ENCODE peak calls at places on chromosomes 13 and 19, in seven cellular contexts. F is GM23338, Z is OCI-LY7, O is MM.1S, B is neural progenitor cell, P is SK-N-SH, S is HCT116. E is an unnamed sample.

GRCh38 chr19:34734601-34735103 is 609 bp downstream of the ZNF181 start:
- DNase-seq in F (peak; percentile 15), Z (no peak), O (no peak), B (peak; percentile 7), P (no peak), S (no peak), E (peak; percentile 46)

GRCh38 chr13:72403396-72404010 is 323.9 kb downstream of the MZT1 start:
- DNase-seq in F (no peak), Z (no peak), O (no peak), B (no peak), P (no peak), S (no peak), E (no peak)

GRCh38 chr13:25286308-25286968 is 850 bp downstream of the MTMR6 start:
- DNase-seq in F (peak; percentile 36), Z (peak; percentile 72), O (no peak), B (peak; percentile 47), P (peak; percentile 49), S (no peak), E (peak; percentile 46)

GRCh38 chr13:41054212-41054877 is 7.0 kb upstream of the WBP4 start:
- DNase-seq in F (peak; percentile 63), Z (peak; percentile 84), O (peak; percentile 58), B (peak; percentile 57), P (peak; percentile 41), S (no peak), E (peak; percentile 76)

GRCh38 chr13:106561551-106562170 is 6.3 kb downstream of the ARGLU1 start:
- DNase-seq in F (no peak), Z (no peak), O (no peak), B (peak; percentile 55), P (no peak), S (no peak), E (peak; percentile 27)

GRCh38 chr13:80215368-80215767 is 125.6 kb downstream of the SPRY2 start:
- DNase-seq in F (no peak), Z (no peak), O (no peak), B (no peak), P (no peak), S (no peak), E (no peak)

GRCh38 chr13:80217614-80218456 is 123.1 kb downstream of the SPRY2 start:
- DNase-seq in F (peak; percentile 44), Z (no peak), O (no peak), B (peak; percentile 74), P (no peak), S (no peak), E (no peak)

GRCh38 chr19:13986348-13986904 is 19.7 kb downstream of the RFX1 start:
- DNase-seq in F (peak; percentile 85), Z (peak; percentile 98), O (peak; percentile 95), B (peak; percentile 55), P (peak; percentile 97), S (no peak), E (peak; percentile 42)

GRCh38 chr19:53864308-53864836 is 3.3 kb upstream of the MYADM start:
- DNase-seq in F (no peak), Z (no peak), O (no peak), B (no peak), P (no peak), S (no peak), E (peak; percentile 57)

GRCh38 chr13:31199849-31200635 is at the start of gene B3GLCT:
- DNase-seq in F (peak; percentile 81), Z (peak; percentile 88), O (peak; percentile 66), B (peak; percentile 92), P (peak; percentile 97), S (peak; percentile 36), E (peak; percentile 93)

GRCh38 chr13:80671773-80672172 is 330.8 kb upstream of the SPRY2 start:
- DNase-seq in F (no peak), Z (no peak), O (no peak), B (no peak), P (no peak), S (no peak), E (no peak)

GRCh38 chr13:38483623-38484022 is 134.0 kb downstream of the UFM1 start:
- DNase-seq in F (no peak), Z (no peak), O (peak; percentile 34), B (no peak), P (no peak), S (no peak), E (no peak)

GRCh38 chr13:91346848-91347211 is 657 bp upstream of the MIR17HG start:
- DNase-seq in F (peak; percentile 34), Z (peak; percentile 97), O (peak; percentile 65), B (peak; percentile 51), P (peak; percentile 21), S (no peak), E (peak; percentile 27)

GRCh38 chr13:23074054-23074805 is 106.5 kb upstream of the SGCG start:
- DNase-seq in F (no peak), Z (no peak), O (no peak), B (no peak), P (no peak), S (no peak), E (no peak)

GRCh38 chr13:19864018-19864338 is 529 bp upstream of the ZMYM5 start:
- DNase-seq in F (peak; percentile 54), Z (peak; percentile 75), O (peak; percentile 38), B (no peak), P (peak; percentile 75), S (no peak), E (peak; percentile 78)

GRCh38 chr13:21008026-21008425 is 53.4 kb downstream of the LATS2 start:
- DNase-seq in F (no peak), Z (no peak), O (no peak), B (no peak), P (no peak), S (no peak), E (no peak)

GRCh38 chr13:49297338-49297737 is 49.6 kb downstream of the CDADC1 start:
- DNase-seq in F (no peak), Z (no peak), O (no peak), B (no peak), P (no peak), S (no peak), E (no peak)

GRCh38 chr13:21868823-21869222 is 197.9 kb downstream of the FGF9 start:
- DNase-seq in F (no peak), Z (no peak), O (no peak), B (no peak), P (no peak), S (no peak), E (no peak)

GRCh38 chr13:66635526-66635925 is 594.6 kb downstream of the PCDH9 start:
- DNase-seq in F (no peak), Z (no peak), O (no peak), B (no peak), P (no peak), S (no peak), E (no peak)

GRCh38 chr19:39778763-39779162 is at the start of gene LEUTX:
- DNase-seq in F (no peak), Z (no peak), O (no peak), B (no peak), P (no peak), S (no peak), E (no peak)

GRCh38 chr19:1262687-1263123 is 6.4 kb upstream of the CIRBP start:
- DNase-seq in F (peak; percentile 64), Z (peak; percentile 32), O (no peak), B (peak; percentile 55), P (no peak), S (no peak), E (no peak)

GRCh38 chr19:18764591-18765051 is 26.5 kb downstream of the COMP start:
- DNase-seq in F (no peak), Z (no peak), O (no peak), B (no peak), P (no peak), S (no peak), E (no peak)
- TF ChIP-seq EZH2phosphoT487 in F (no peak), Z (no peak), O (no peak), B (no peak), P (no peak), S (no peak), E (no peak)

DNA sequence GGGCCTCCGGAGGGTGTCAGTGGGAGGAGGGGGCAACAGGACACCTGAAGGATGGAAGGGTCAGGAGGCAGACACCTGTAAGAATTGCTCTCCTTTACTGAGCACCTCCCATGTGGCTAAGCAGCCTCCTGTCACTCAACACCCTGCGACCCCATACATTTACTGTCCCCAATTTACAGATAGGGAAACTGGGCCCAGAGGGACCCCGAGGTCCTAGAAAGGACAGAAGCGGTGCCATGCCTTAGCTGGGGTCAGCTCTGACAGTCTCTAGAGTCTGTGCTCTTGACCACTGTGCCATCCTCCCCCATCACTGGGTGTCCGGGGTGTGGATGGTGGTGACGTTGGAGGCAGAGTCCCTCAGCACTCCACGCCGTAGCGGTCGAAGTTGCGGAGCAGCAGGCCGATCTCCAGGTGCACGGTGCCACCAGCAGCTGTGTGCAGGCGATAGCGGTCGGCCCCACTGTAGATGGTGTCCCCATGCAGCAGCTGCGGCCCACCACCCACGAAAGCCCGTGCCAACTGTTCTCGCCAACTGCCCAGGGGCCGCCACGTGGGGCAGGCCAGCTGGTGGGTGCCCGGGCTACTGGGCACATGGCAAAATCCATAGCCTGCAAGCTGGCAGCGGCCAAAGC is 737 bp upstream of the TGFB1 start:
- DNase-seq in F (no peak), Z (no peak), O (no peak), B (no peak), P (no peak), S (no peak), E (no peak)
- H3K4me1 ChIP-seq in F (peaks cover 12% of the 10 kb centered on the region), Z (peaks cover 15% of the 10 kb centered on the region), O (peaks cover 5% of the 10 kb centered on the region), B (peaks cover 9% of the 10 kb centered on the region), P (no peaks in the 10 kb centered on the region), S (peaks cover 11% of the 10 kb centered on the region), E (peaks cover 6% of the 10 kb centered on the region)

DNA sequence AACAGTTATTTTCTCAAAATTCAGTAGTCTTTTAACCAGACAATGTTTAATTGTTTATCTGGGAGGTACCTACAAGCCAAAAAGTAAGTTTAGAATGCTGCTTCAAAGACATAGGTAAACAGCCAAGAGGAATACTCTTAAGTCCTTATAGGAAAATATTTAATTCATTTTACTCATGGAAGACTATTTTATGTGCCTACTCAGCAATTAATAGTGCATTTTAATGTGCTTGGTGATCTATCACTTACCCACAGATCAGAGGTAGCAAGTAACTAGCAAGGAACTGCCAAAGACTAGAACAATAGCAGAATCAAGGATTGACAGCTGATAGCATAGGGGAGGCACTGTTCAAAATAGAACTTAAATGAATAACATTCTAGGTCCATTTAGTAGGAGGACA is 60.4 kb downstream of the DNAJC15 start:
- DNase-seq in F (no peak), Z (no peak), O (no peak), B (no peak), P (no peak), S (no peak), E (no peak)
- TF ChIP-seq EZH2phosphoT487 in F (no peak), Z (no peak), O (no peak), B (no peak), P (no peak), S (no peak), E (no peak)

GRCh38 chr13:98290261-98290660 is 113.2 kb upstream of the RNF113B start:
- DNase-seq in F (no peak), Z (no peak), O (no peak), B (no peak), P (no peak), S (no peak), E (no peak)

GRCh38 chr13:98291658-98292057 is 114.6 kb upstream of the RNF113B start:
- DNase-seq in F (no peak), Z (no peak), O (no peak), B (no peak), P (no peak), S (no peak), E (no peak)

GRCh38 chr13:98293570-98294142 is 116.6 kb upstream of the RNF113B start:
- DNase-seq in F (no peak), Z (no peak), O (no peak), B (no peak), P (no peak), S (no peak), E (no peak)

GRCh38 chr13:98295371-98295770 is 118.3 kb upstream of the RNF113B start:
- DNase-seq in F (no peak), Z (no peak), O (no peak), B (no peak), P (no peak), S (no peak), E (no peak)

GRCh38 chr13:98293103-98293502 is 116.0 kb upstream of the RNF113B start:
- DNase-seq in F (no peak), Z (no peak), O (no peak), B (no peak), P (no peak), S (no peak), E (no peak)
- H3K4me1 ChIP-seq in F (peaks cover 13% of the 10 kb centered on the region), Z (no peaks in the 10 kb centered on the region), O (no peaks in the 10 kb centered on the region), B (peaks cover 30% of the 10 kb centered on the region), P (peaks cover 7% of the 10 kb centered on the region), S (no peaks in the 10 kb centered on the region), E (peaks cover 3% of the 10 kb centered on the region)

E was measured in hepatocyte.